ENCODE peak calls at places on chromosome 18, in ten cellular contexts. P is H7; I is AG08395; D is IMR-90; L is RWPE1; C is naive B cell; R is adrenal gland; Q is lower leg skin; Z is MM.1S; O is stimulated activated CD4-positive, alpha-beta T cell treated with anti-CD3 and anti-CD28 coated beads, Interleukin-2, amount 100 ng/mL, for 4 hours. U is an unnamed sample.

GRCh38 chr18:47260138-47260923 is 8.9 kb upstream of the SKOR2 start:
- DNase-seq in P (peak; percentile 90), I (peak; percentile 53), D (peak; percentile 14), L (peak; percentile 38), C (no peak), R (peak; percentile 28), Q (no peak), Z (no peak), O (no peak), U (no peak)

GRCh38 chr18:11751305-11752115 is 62.4 kb downstream of the GNAL start:
- DNase-seq in P (peak; percentile 90), I (no peak), D (no peak), L (no peak), C (no peak), R (no peak), Q (no peak), Z (no peak), O (no peak), U (no peak)

GRCh38 chr18:8978394-8978793 is 124.1 kb upstream of the NDUFV2 start:
- DNase-seq in P (no peak), I (no peak), D (no peak), L (no peak), C (peak; percentile 7), R (no peak), Q (no peak), Z (peak; percentile 73), O (no peak), U (no peak)

GRCh38 chr18:12027046-12027445 is 45.7 kb downstream of the IMPA2 start:
- DNase-seq in P (no peak), I (no peak), D (no peak), L (no peak), C (no peak), R (peak; percentile 86), Q (peak; percentile 75), Z (no peak), O (no peak), U (no peak)

GRCh38 chr18:11986061-11986460 is 4.8 kb downstream of the IMPA2 start:
- DNase-seq in P (no peak), I (no peak), D (no peak), L (no peak), C (no peak), R (no peak), Q (no peak), Z (no peak), O (no peak), U (no peak)

GRCh38 chr18:8412117-8412516 is 197.1 kb upstream of the RAB12 start:
- DNase-seq in P (no peak), I (no peak), D (no peak), L (no peak), C (no peak), R (no peak), Q (no peak), Z (no peak), O (no peak), U (no peak)

GRCh38 chr18:3457261-3457724 is 7.3 kb downstream of the TGIF1 start:
- DNase-seq in P (no peak), I (no peak), D (no peak), L (no peak), C (no peak), R (no peak), Q (no peak), Z (no peak), O (no peak), U (no peak)

GRCh38 chr18:50298443-50299284 is 11.2 kb upstream of the CXXC1 start:
- DNase-seq in P (no peak), I (no peak), D (no peak), L (no peak), C (no peak), R (no peak), Q (no peak), Z (no peak), O (no peak), U (no peak)

GRCh38 chr18:70075906-70076305 is 128.2 kb upstream of the CD226 start:
- DNase-seq in P (no peak), I (no peak), D (no peak), L (no peak), C (no peak), R (no peak), Q (no peak), Z (no peak), O (no peak), U (no peak)

GRCh38 chr18:56083097-56083865 is 495.3 kb upstream of the TCF4 start:
- DNase-seq in P (no peak), I (no peak), D (peak; percentile 92), L (no peak), C (no peak), R (no peak), Q (no peak), Z (no peak), O (no peak), U (no peak)

GRCh38 chr18:28740575-28740974 is 563.6 kb upstream of the CDH2 start:
- DNase-seq in P (no peak), I (no peak), D (no peak), L (no peak), C (no peak), R (no peak), Q (no peak), Z (no peak), O (no peak), U (no peak)

GRCh38 chr18:76371804-76372203 is 123.2 kb downstream of the ZNF516 start:
- DNase-seq in P (no peak), I (no peak), D (no peak), L (no peak), C (no peak), R (no peak), Q (no peak), Z (no peak), O (no peak), U (no peak)

GRCh38 chr18:47912343-47912742 is 18.1 kb downstream of the SMAD2 start:
- DNase-seq in P (no peak), I (peak; percentile 3), D (no peak), L (no peak), C (no peak), R (no peak), Q (no peak), Z (no peak), O (no peak), U (no peak)

GRCh38 chr18:8052237-8052701 is 485.2 kb downstream of the PTPRM start:
- DNase-seq in P (no peak), I (peak; percentile 2), D (peak; percentile 26), L (peak; percentile 3), C (no peak), R (no peak), Q (no peak), Z (peak; percentile 10), O (no peak), U (peak; percentile 73)

GRCh38 chr18:50879302-50880107 is 587 bp downstream of the ME2 start:
- DNase-seq in P (no peak), I (peak; percentile 45), D (peak; percentile 38), L (peak; percentile 5), C (no peak), R (peak; percentile 45), Q (peak; percentile 25), Z (peak; percentile 61), O (peak; percentile 9), U (no peak)

GRCh38 chr18:24413148-24413547 is 13.3 kb upstream of the IMPACT start:
- DNase-seq in P (peak; percentile 59), I (peak; percentile 59), D (no peak), L (no peak), C (no peak), R (no peak), Q (no peak), Z (no peak), O (no peak), U (no peak)

GRCh38 chr18:3584266-3584665 is 134.3 kb downstream of the TGIF1 start:
- DNase-seq in P (no peak), I (no peak), D (no peak), L (no peak), C (no peak), R (no peak), Q (no peak), Z (no peak), O (no peak), U (no peak)

GRCh38 chr18:41378628-41379027 is 576.4 kb upstream of the PIK3C3 start:
- DNase-seq in P (no peak), I (peak; percentile 57), D (peak; percentile 70), L (peak; percentile 5), C (no peak), R (no peak), Q (no peak), Z (no peak), O (no peak), U (no peak)

GRCh38 chr18:68219867-68220266 is 495.0 kb downstream of the TMX3 start:
- DNase-seq in P (no peak), I (peak; percentile 27), D (peak; percentile 24), L (no peak), C (no peak), R (no peak), Q (no peak), Z (no peak), O (no peak), U (no peak)

GRCh38 chr18:28581503-28582169 is 404.7 kb upstream of the CDH2 start:
- DNase-seq in P (no peak), I (no peak), D (no peak), L (no peak), C (no peak), R (no peak), Q (no peak), Z (no peak), O (no peak), U (no peak)

GRCh38 chr18:62070306-62070705 is 116.5 kb downstream of the PIGN start:
- DNase-seq in P (no peak), I (no peak), D (peak; percentile 8), L (no peak), C (no peak), R (no peak), Q (no peak), Z (no peak), O (no peak), U (no peak)

GRCh38 chr18:52481116-52481515 is 141.1 kb downstream of the DCC start:
- DNase-seq in P (no peak), I (no peak), D (no peak), L (no peak), C (no peak), R (no peak), Q (no peak), Z (no peak), O (no peak), U (no peak)

GRCh38 chr18:12470382-12471090 is 62.8 kb downstream of the PRELID3A start:
- DNase-seq in P (no peak), I (no peak), D (no peak), L (peak; percentile 60), C (no peak), R (no peak), Q (peak; percentile 40), Z (no peak), O (no peak), U (no peak)

GRCh38 chr18:51021226-51021965 is 8.6 kb upstream of the SMAD4 start:
- DNase-seq in P (no peak), I (no peak), D (no peak), L (no peak), C (no peak), R (no peak), Q (no peak), Z (no peak), O (no peak), U (no peak)

GRCh38 chr18:29003194-29003593 is 826.3 kb upstream of the CDH2 start:
- DNase-seq in P (no peak), I (no peak), D (no peak), L (no peak), C (no peak), R (no peak), Q (no peak), Z (no peak), O (no peak), U (no peak)

GRCh38 chr18:35376393-35376741 is 770 bp downstream of the ZNF396 start:
- DNase-seq in P (peak; percentile 68), I (no peak), D (no peak), L (no peak), C (peak; percentile 35), R (no peak), Q (no peak), Z (no peak), O (no peak), U (peak; percentile 70)

GRCh38 chr18:3441290-3441689 is 8.7 kb upstream of the TGIF1 start:
- DNase-seq in P (peak; percentile 53), I (peak; percentile 17), D (no peak), L (no peak), C (no peak), R (peak; percentile 46), Q (no peak), Z (no peak), O (no peak), U (peak; percentile 9)

GRCh38 chr18:10487161-10487560 is 32.7 kb downstream of the APCDD1 start:
- DNase-seq in P (no peak), I (no peak), D (no peak), L (no peak), C (no peak), R (no peak), Q (no peak), Z (no peak), O (no peak), U (no peak)

U was measured in MV-4-11.